ENCODE peak calls at places on chromosomes 4 and X, in ten cellular contexts. N, B, T, I, V, P, M, J, E and U are unnamed samples.

GRCh38 chr4:111681751-111682150 is 463.5 kb upstream of the FAM241A start:
- DNase-seq in N (no peak), B (no peak), T (no peak), I (no peak), V (no peak), P (no peak), M (no peak), J (no peak), E (no peak), U (no peak)

GRCh38 chr4:26076000-26076587 is 162.1 kb downstream of the SMIM20 start:
- DNase-seq in N (no peak), B (no peak), T (no peak), I (no peak), V (no peak), P (peak; percentile 28), M (no peak), J (no peak), E (no peak), U (no peak)

GRCh38 chr4:22434895-22435294 is 81.0 kb downstream of the ADGRA3 start:
- DNase-seq in N (no peak), B (peak; percentile 61), T (no peak), I (no peak), V (peak; percentile 39), P (no peak), M (peak; percentile 35), J (no peak), E (no peak), U (no peak)

GRCh38 chrX:599837-600715 is 30.5 kb upstream of the SHOX start:
- DNase-seq in N (no peak), B (no peak), T (no peak), I (no peak), V (no peak), P (no peak), M (no peak), J (peak; percentile 41), E (no peak), U (no peak)

GRCh38 chr4:6710282-6710681 is 617 bp upstream of the MRFAP1L1 start:
- DNase-seq in N (no peak), B (peak; percentile 9), T (no peak), I (no peak), V (no peak), P (no peak), M (no peak), J (no peak), E (peak; percentile 15), U (no peak)

GRCh38 chr4:55186700-55187099 is 61.3 kb upstream of the KDR start:
- DNase-seq in N (no peak), B (peak; percentile 83), T (no peak), I (no peak), V (no peak), P (no peak), M (no peak), J (no peak), E (no peak), U (no peak)

GRCh38 chrX:139825618-139826017 is 107.2 kb downstream of the ATP11C start:
- DNase-seq in N (no peak), B (no peak), T (no peak), I (no peak), V (no peak), P (no peak), M (no peak), J (no peak), E (no peak), U (no peak)

GRCh38 chrX:100449696-100450606 is 39.9 kb upstream of the PCDH19 start:
- DNase-seq in N (no peak), B (peak; percentile 65), T (no peak), I (peak; percentile 18), V (peak; percentile 46), P (no peak), M (no peak), J (peak; percentile 5), E (no peak), U (no peak)

GRCh38 chr4:77052352-77052751 is 23.4 kb downstream of the CCNI start:
- DNase-seq in N (peak; percentile 70), B (peak; percentile 58), T (no peak), I (peak; percentile 28), V (no peak), P (peak; percentile 43), M (peak; percentile 64), J (no peak), E (peak; percentile 41), U (no peak)

GRCh38 chr4:114005569-114006442 is 26.4 kb upstream of the ARSJ start:
- DNase-seq in N (no peak), B (peak; percentile 76), T (no peak), I (no peak), V (no peak), P (no peak), M (no peak), J (no peak), E (no peak), U (no peak)

GRCh38 chr4:153521467-153521866 is 55.3 kb downstream of the TMEM131L start:
- DNase-seq in N (no peak), B (no peak), T (no peak), I (no peak), V (no peak), P (no peak), M (no peak), J (no peak), E (no peak), U (no peak)
- H3K4me1 ChIP-seq in N (peaks cover 26% of the 10 kb centered on the region), B (no peaks in the 10 kb centered on the region), T (peaks cover 10% of the 10 kb centered on the region), I (no peaks in the 10 kb centered on the region), V (no peaks in the 10 kb centered on the region), P (peaks cover 15% of the 10 kb centered on the region), M (peaks cover 49% of the 10 kb centered on the region), J (peaks cover 16% of the 10 kb centered on the region), E (peaks cover 17% of the 10 kb centered on the region), U (peaks cover 10% of the 10 kb centered on the region)

GRCh38 chr4:184473515-184474260 is 662 bp downstream of the IRF2 start:
- DNase-seq in N (peak; percentile 75), B (no peak), T (peak; percentile 24), I (peak; percentile 33), V (peak; percentile 52), P (no peak), M (peak; percentile 44), J (peak; percentile 91), E (peak; percentile 60), U (no peak)
- TF ChIP-seq POLR2A in N (no peak), B (no peak), T (no peak), I (no peak), V (no peak), P (no peak), M (no peak), J (no peak), E (no peak), U (no peak)

DNA sequence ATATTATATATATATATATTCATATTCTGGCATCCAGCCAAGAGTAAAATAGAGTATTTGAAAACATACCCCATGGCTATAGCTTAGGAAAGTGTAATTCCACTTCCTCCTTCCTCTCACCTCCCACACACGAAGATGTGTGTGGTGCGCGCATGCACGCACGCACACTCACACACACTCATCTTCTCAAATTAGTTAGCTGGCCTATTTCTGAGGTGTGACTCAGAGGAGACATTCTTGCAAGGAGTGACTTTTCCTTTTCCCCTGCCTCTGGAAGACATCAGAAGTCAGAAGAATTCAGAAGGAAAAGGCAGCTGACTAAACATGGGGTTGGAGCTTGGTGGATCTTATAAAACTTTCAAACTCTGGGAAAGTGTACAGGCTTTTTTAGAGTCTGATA is 8.8 kb downstream of the ENPEP start:
- DNase-seq in N (no peak), B (peak; percentile 6), T (no peak), I (peak; percentile 72), V (no peak), P (no peak), M (no peak), J (peak; percentile 13), E (no peak), U (no peak)
- H3K4me1 ChIP-seq in N (no peaks in the 10 kb centered on the region), B (no peaks in the 10 kb centered on the region), T (no peaks in the 10 kb centered on the region), I (peaks cover 3% of the 10 kb centered on the region), V (no peaks in the 10 kb centered on the region), P (no peaks in the 10 kb centered on the region), M (peaks cover 2% of the 10 kb centered on the region), J (no peaks in the 10 kb centered on the region), E (no peaks in the 10 kb centered on the region), U (peaks cover 7% of the 10 kb centered on the region)

DNA sequence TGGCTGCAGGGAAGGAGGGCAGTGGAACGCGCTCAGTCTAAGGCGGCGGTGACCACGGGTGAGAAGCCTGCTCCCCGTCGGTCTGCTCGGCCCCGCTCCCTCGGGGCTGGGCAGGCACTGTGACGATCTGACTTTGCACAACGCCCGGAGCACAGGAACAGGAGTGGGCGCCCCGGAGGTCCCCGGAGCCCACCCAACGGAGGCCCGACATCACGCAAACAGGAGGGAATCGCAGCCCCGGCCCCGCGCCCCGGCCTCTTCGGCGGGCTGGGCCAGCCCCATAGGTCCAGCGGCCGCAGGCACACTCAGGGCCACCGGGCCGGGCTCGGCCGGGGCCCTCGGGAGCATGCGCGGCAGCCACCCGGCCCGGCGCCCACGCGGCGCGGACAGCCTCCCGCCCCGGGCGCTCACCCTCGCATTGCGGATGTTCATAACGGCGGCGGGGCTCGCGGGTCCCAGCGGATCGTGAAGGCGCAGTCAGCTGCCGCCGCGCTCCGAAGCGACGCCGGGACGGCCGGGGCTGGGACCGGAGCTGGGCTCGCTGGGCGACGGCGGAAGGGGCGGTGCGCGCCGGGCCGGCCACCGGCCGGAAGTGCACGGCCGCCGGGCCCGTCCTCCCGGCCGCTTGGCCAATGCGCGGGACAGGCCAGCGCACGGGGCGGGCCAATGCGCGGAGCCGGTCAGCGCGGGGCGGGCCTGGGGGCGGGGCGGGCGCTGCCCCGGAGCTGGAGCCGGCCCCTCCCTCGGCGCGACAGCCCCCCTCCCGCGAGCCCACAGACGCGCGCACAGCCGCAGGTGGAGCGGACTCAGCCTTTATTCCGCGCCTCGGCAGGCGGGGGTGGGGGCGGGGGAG is at the start of gene NAA10:
- DNase-seq in N (peak; percentile 80), B (peak; percentile 62), T (peak; percentile 72), I (peak; percentile 66), V (peak; percentile 80), P (no peak), M (peak; percentile 80), J (peak; percentile 95), E (peak; percentile 82), U (no peak)
- TF ChIP-seq POLR2A in N (no peak), B (no peak), T (peak; percentile 63), I (peak; percentile 55), V (no peak), P (no peak), M (no peak), J (no peak), E (no peak), U (peak; percentile 48)

DNA sequence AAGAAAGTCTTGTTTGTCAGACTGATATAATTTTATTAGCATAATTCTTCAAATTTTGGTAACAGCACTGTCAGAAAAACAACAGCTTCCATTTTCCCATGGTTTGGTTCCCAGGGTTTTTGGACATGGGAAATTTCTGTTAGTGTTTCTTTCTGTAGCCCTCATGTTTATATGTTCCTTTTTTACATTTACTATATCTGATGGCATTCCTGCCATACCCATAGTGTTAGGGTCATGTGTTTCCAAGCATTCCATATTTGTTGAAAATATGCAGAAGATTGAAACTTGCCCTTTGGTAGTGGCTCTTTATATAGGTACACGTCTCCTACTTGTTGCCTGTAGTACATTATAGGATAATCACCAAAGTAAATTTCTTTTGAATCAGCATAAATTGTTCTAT is 65.8 kb downstream of the PDLIM5 start:
- DNase-seq in N (no peak), B (peak; percentile 41), T (no peak), I (no peak), V (no peak), P (no peak), M (no peak), J (no peak), E (no peak), U (no peak)
- H3K4me1 ChIP-seq in N (no peaks in the 10 kb centered on the region), B (peaks cover 38% of the 10 kb centered on the region), T (peaks cover 44% of the 10 kb centered on the region), I (peaks cover 8% of the 10 kb centered on the region), V (no peaks in the 10 kb centered on the region), P (peaks cover 11% of the 10 kb centered on the region), M (no peaks in the 10 kb centered on the region), J (peaks cover 29% of the 10 kb centered on the region), E (no peaks in the 10 kb centered on the region), U (no peaks in the 10 kb centered on the region)

GRCh38 chr4:154612472-154613414 is at the start of gene FGG:
- DNase-seq in N (no peak), B (no peak), T (no peak), I (no peak), V (no peak), P (no peak), M (no peak), J (no peak), E (no peak), U (no peak)
- TF ChIP-seq POLR2A in N (no peak), B (no peak), T (no peak), I (no peak), V (no peak), P (no peak), M (no peak), J (no peak), E (no peak), U (no peak)